ENCODE peak calls at places on chromosome 14, in nine cellular contexts. One of them, this sample, is unnamed.
A peak's percentile ranks its signal among the peaks of the same experiment; 100 is the strongest.

GRCh38 chr14:59829469-59829868 is 41.1 kb downstream of the RTN1 start:
- DNase-seq in WTC11: no peak
- DNase-seq in H1: no peak
- DNase-seq in neural crest cell: no peak
- DNase-seq in fibroblast of the aortic adventitia: no peak
- DNase-seq in fibroblast of lung: no peak
- DNase-seq in stomach: no peak
- DNase-seq in omental fat pad: no peak
- DNase-seq in K562: no peak
- DNase-seq in this sample: no peak

GRCh38 chr14:49134940-49135339 is 451.2 kb downstream of the RPS29 start:
- DNase-seq in WTC11: peak; percentile 12
- DNase-seq in H1: no peak
- DNase-seq in neural crest cell: no peak
- DNase-seq in fibroblast of the aortic adventitia: no peak
- DNase-seq in fibroblast of lung: no peak
- DNase-seq in stomach: no peak
- DNase-seq in omental fat pad: no peak
- DNase-seq in K562: no peak
- DNase-seq in this sample: no peak

GRCh38 chr14:76113691-76114090 is 38.0 kb upstream of the GPATCH2L start:
- DNase-seq in WTC11: no peak
- DNase-seq in H1: no peak
- DNase-seq in neural crest cell: no peak
- DNase-seq in fibroblast of the aortic adventitia: no peak
- DNase-seq in fibroblast of lung: no peak
- DNase-seq in stomach: no peak
- DNase-seq in omental fat pad: no peak
- DNase-seq in K562: no peak
- DNase-seq in this sample: no peak

GRCh38 chr14:103361868-103362267 is 23.3 kb upstream of the MARK3 start:
- DNase-seq in WTC11: no peak
- DNase-seq in H1: no peak
- DNase-seq in neural crest cell: no peak
- DNase-seq in fibroblast of the aortic adventitia: peak; percentile 98
- DNase-seq in fibroblast of lung: peak; percentile 97
- DNase-seq in stomach: no peak
- DNase-seq in omental fat pad: no peak
- DNase-seq in K562: no peak
- DNase-seq in this sample: no peak

GRCh38 chr14:49526101-49526500 is 60.1 kb downstream of the RPS29 start:
- DNase-seq in WTC11: peak; percentile 18
- DNase-seq in H1: no peak
- DNase-seq in neural crest cell: no peak
- DNase-seq in fibroblast of the aortic adventitia: no peak
- DNase-seq in fibroblast of lung: no peak
- DNase-seq in stomach: no peak
- DNase-seq in omental fat pad: no peak
- DNase-seq in K562: no peak
- DNase-seq in this sample: no peak

GRCh38 chr14:69636718-69637480 is 25.5 kb downstream of the SUSD6 start:
- DNase-seq in WTC11: no peak
- DNase-seq in H1: no peak
- DNase-seq in neural crest cell: no peak
- DNase-seq in fibroblast of the aortic adventitia: no peak
- DNase-seq in fibroblast of lung: no peak
- DNase-seq in stomach: no peak
- DNase-seq in omental fat pad: no peak
- DNase-seq in K562: no peak
- DNase-seq in this sample: no peak

GRCh38 chr14:95515523-95516517 is 630 bp downstream of the SYNE3 start:
- DNase-seq in WTC11: peak; percentile 68
- DNase-seq in H1: no peak
- DNase-seq in neural crest cell: peak; percentile 58
- DNase-seq in fibroblast of the aortic adventitia: peak; percentile 70
- DNase-seq in fibroblast of lung: peak; percentile 52
- DNase-seq in stomach: peak; percentile 78
- DNase-seq in omental fat pad: no peak
- DNase-seq in K562: peak; percentile 76
- DNase-seq in this sample: peak; percentile 73

GRCh38 chr14:79057333-79057732 is 887.2 kb downstream of the NRXN3 start:
- DNase-seq in WTC11: no peak
- DNase-seq in H1: no peak
- DNase-seq in neural crest cell: no peak
- DNase-seq in fibroblast of the aortic adventitia: no peak
- DNase-seq in fibroblast of lung: peak; percentile 42
- DNase-seq in stomach: no peak
- DNase-seq in omental fat pad: no peak
- DNase-seq in K562: no peak
- DNase-seq in this sample: no peak

GRCh38 chr14:68951051-68951797 is 27.9 kb downstream of the ACTN1 start:
- DNase-seq in WTC11: no peak
- DNase-seq in H1: no peak
- DNase-seq in neural crest cell: no peak
- DNase-seq in fibroblast of the aortic adventitia: peak; percentile 97
- DNase-seq in fibroblast of lung: peak; percentile 96
- DNase-seq in stomach: peak; percentile 81
- DNase-seq in omental fat pad: peak; percentile 89
- DNase-seq in K562: no peak
- DNase-seq in this sample: no peak

GRCh38 chr14:33791971-33792370 is 158.9 kb downstream of the EGLN3 start:
- DNase-seq in WTC11: no peak
- DNase-seq in H1: no peak
- DNase-seq in neural crest cell: no peak
- DNase-seq in fibroblast of the aortic adventitia: no peak
- DNase-seq in fibroblast of lung: no peak
- DNase-seq in stomach: no peak
- DNase-seq in omental fat pad: no peak
- DNase-seq in K562: no peak
- DNase-seq in this sample: no peak

GRCh38 chr14:93008381-93008780 is 85.4 kb downstream of the CHGA start:
- DNase-seq in WTC11: no peak
- DNase-seq in H1: no peak
- DNase-seq in neural crest cell: no peak
- DNase-seq in fibroblast of the aortic adventitia: peak; percentile 60
- DNase-seq in fibroblast of lung: peak; percentile 64
- DNase-seq in stomach: no peak
- DNase-seq in omental fat pad: no peak
- DNase-seq in K562: peak; percentile 25
- DNase-seq in this sample: no peak

GRCh38 chr14:26200675-26201074 is 397.2 kb downstream of the NOVA1 start:
- DNase-seq in WTC11: no peak
- DNase-seq in H1: no peak
- DNase-seq in neural crest cell: no peak
- DNase-seq in fibroblast of the aortic adventitia: peak; percentile 24
- DNase-seq in fibroblast of lung: peak; percentile 58
- DNase-seq in stomach: no peak
- DNase-seq in omental fat pad: no peak
- DNase-seq in K562: no peak
- DNase-seq in this sample: no peak

GRCh38 chr14:104871145-104871655 is 6.1 kb downstream of the CEP170B start:
- DNase-seq in WTC11: peak; percentile 12
- DNase-seq in H1: no peak
- DNase-seq in neural crest cell: no peak
- DNase-seq in fibroblast of the aortic adventitia: no peak
- DNase-seq in fibroblast of lung: no peak
- DNase-seq in stomach: no peak
- DNase-seq in omental fat pad: no peak
- DNase-seq in K562: no peak
- DNase-seq in this sample: no peak

GRCh38 chr14:104871656-104872468 is 6.8 kb downstream of the CEP170B start:
- DNase-seq in WTC11: peak; percentile 13
- DNase-seq in H1: no peak
- DNase-seq in neural crest cell: no peak
- DNase-seq in fibroblast of the aortic adventitia: no peak
- DNase-seq in fibroblast of lung: no peak
- DNase-seq in stomach: no peak
- DNase-seq in omental fat pad: no peak
- DNase-seq in K562: no peak
- DNase-seq in this sample: no peak

GRCh38 chr14:104868811-104869572 is 3.9 kb downstream of the CEP170B start:
- DNase-seq in WTC11: no peak
- DNase-seq in H1: no peak
- DNase-seq in neural crest cell: no peak
- DNase-seq in fibroblast of the aortic adventitia: no peak
- DNase-seq in fibroblast of lung: no peak
- DNase-seq in stomach: no peak
- DNase-seq in omental fat pad: no peak
- DNase-seq in K562: no peak
- DNase-seq in this sample: no peak

GRCh38 chr14:104869669-104870367 is 4.8 kb downstream of the CEP170B start:
- DNase-seq in WTC11: no peak
- DNase-seq in H1: no peak
- DNase-seq in neural crest cell: no peak
- DNase-seq in fibroblast of the aortic adventitia: no peak
- DNase-seq in fibroblast of lung: peak; percentile 12
- DNase-seq in stomach: no peak
- DNase-seq in omental fat pad: no peak
- DNase-seq in K562: no peak
- DNase-seq in this sample: no peak

DNA sequence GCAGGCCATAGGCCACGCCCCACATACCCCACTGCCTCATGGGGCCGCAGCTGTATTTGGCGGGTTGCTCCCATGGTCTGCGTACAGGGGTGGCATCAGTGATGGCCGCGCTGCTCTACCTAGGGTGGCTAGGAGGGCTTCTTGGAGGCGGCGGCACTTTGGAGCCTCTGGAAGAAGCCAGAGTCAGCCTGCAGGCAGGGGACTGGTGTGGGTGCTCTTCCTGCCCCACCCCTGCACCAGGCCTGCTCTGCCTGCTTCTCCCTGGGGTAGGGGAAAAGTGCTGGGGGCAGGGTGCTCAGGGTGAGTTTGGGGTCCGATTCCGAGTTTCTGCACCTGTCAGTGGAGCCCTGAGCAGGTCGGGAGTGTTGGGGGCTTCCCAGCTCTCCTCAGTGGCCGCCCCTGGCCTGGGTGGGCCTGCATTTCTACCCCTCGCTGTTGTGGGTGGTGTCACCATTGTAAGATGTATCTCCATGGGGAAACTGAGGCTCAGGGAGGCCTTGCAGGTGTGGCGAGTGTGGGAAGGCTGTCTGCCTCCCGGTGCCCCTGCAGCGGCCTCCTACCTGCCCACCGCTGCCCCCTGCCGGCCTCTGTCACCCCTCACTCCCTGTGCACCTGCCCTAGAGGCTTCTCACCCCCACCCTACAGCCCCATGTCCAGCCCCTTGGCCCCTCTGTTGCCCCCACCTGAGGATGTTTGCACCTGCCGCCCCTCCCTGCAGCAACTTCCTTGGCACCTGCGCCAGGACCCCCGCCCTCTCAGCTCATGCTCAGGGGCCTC is 5.5 kb downstream of the CEP170B start:
- DNase-seq in WTC11: peak; percentile 70
- DNase-seq in H1: no peak
- DNase-seq in neural crest cell: no peak
- DNase-seq in fibroblast of the aortic adventitia: no peak
- DNase-seq in fibroblast of lung: no peak
- DNase-seq in stomach: peak; percentile 44
- DNase-seq in omental fat pad: no peak
- DNase-seq in K562: no peak
- DNase-seq in this sample: peak; percentile 66
- TF ChIP-seq CTCF in WTC11: peak; percentile 29
- TF ChIP-seq CTCF in H1: peak; percentile 63
- TF ChIP-seq CTCF in neural crest cell: peak; percentile 54
- TF ChIP-seq CTCF in fibroblast of the aortic adventitia: peak; percentile 36
- TF ChIP-seq CTCF in fibroblast of lung: no peak
- TF ChIP-seq CTCF in stomach: no peak
- TF ChIP-seq CTCF in omental fat pad: no peak
- TF ChIP-seq CTCF in K562: peak; percentile 55
- TF ChIP-seq CTCF in this sample: peak; percentile 38

GRCh38 chr14:67520482-67520881 is 12.6 kb upstream of the PLEKHH1 start:
- DNase-seq in WTC11: no peak
- DNase-seq in H1: no peak
- DNase-seq in neural crest cell: no peak
- DNase-seq in fibroblast of the aortic adventitia: no peak
- DNase-seq in fibroblast of lung: no peak
- DNase-seq in stomach: no peak
- DNase-seq in omental fat pad: no peak
- DNase-seq in K562: no peak
- DNase-seq in this sample: no peak

GRCh38 chr14:67525389-67525788 is 7.7 kb upstream of the PLEKHH1 start:
- DNase-seq in WTC11: no peak
- DNase-seq in H1: no peak
- DNase-seq in neural crest cell: no peak
- DNase-seq in fibroblast of the aortic adventitia: no peak
- DNase-seq in fibroblast of lung: no peak
- DNase-seq in stomach: no peak
- DNase-seq in omental fat pad: no peak
- DNase-seq in K562: no peak
- DNase-seq in this sample: no peak

GRCh38 chr14:67524152-67524963 is 8.7 kb upstream of the PLEKHH1 start:
- DNase-seq in WTC11: no peak
- DNase-seq in H1: no peak
- DNase-seq in neural crest cell: no peak
- DNase-seq in fibroblast of the aortic adventitia: no peak
- DNase-seq in fibroblast of lung: peak; percentile 9
- DNase-seq in stomach: no peak
- DNase-seq in omental fat pad: no peak
- DNase-seq in K562: no peak
- DNase-seq in this sample: no peak

GRCh38 chr14:67519406-67519805 is 13.7 kb upstream of the PLEKHH1 start:
- DNase-seq in WTC11: no peak
- DNase-seq in H1: no peak
- DNase-seq in neural crest cell: no peak
- DNase-seq in fibroblast of the aortic adventitia: no peak
- DNase-seq in fibroblast of lung: no peak
- DNase-seq in stomach: no peak
- DNase-seq in omental fat pad: no peak
- DNase-seq in K562: no peak
- DNase-seq in this sample: no peak

GRCh38 chr14:67522270-67522669 is 10.8 kb upstream of the PLEKHH1 start:
- DNase-seq in WTC11: no peak
- DNase-seq in H1: no peak
- DNase-seq in neural crest cell: no peak
- DNase-seq in fibroblast of the aortic adventitia: no peak
- DNase-seq in fibroblast of lung: no peak
- DNase-seq in stomach: no peak
- DNase-seq in omental fat pad: no peak
- DNase-seq in K562: no peak
- DNase-seq in this sample: no peak
- TF ChIP-seq CTCF in WTC11: no peak
- TF ChIP-seq CTCF in H1: no peak
- TF ChIP-seq CTCF in neural crest cell: no peak
- TF ChIP-seq CTCF in fibroblast of the aortic adventitia: no peak
- TF ChIP-seq CTCF in fibroblast of lung: no peak
- TF ChIP-seq CTCF in stomach: no peak
- TF ChIP-seq CTCF in omental fat pad: no peak
- TF ChIP-seq CTCF in K562: no peak
- TF ChIP-seq CTCF in this sample: no peak

GRCh38 chr14:30681752-30682355 is 59.7 kb downstream of the SCFD1 start:
- DNase-seq in WTC11: no peak
- DNase-seq in H1: no peak
- DNase-seq in neural crest cell: no peak
- DNase-seq in fibroblast of the aortic adventitia: peak; percentile 16
- DNase-seq in fibroblast of lung: no peak
- DNase-seq in stomach: no peak
- DNase-seq in omental fat pad: no peak
- DNase-seq in K562: no peak
- DNase-seq in this sample: no peak
- TF ChIP-seq CTCF in WTC11: no peak
- TF ChIP-seq CTCF in H1: peak; percentile 42
- TF ChIP-seq CTCF in neural crest cell: peak; percentile 60
- TF ChIP-seq CTCF in fibroblast of the aortic adventitia: peak; percentile 49
- TF ChIP-seq CTCF in fibroblast of lung: peak; percentile 20
- TF ChIP-seq CTCF in stomach: no peak
- TF ChIP-seq CTCF in omental fat pad: no peak
- TF ChIP-seq CTCF in K562: no peak
- TF ChIP-seq CTCF in this sample: no peak

GRCh38 chr14:106875503-106875902 is 1349.1 kb downstream of the TMEM121 start:
- DNase-seq in WTC11: no peak
- DNase-seq in H1: no peak
- DNase-seq in neural crest cell: no peak
- DNase-seq in fibroblast of the aortic adventitia: no peak
- DNase-seq in fibroblast of lung: no peak
- DNase-seq in stomach: peak; percentile 51
- DNase-seq in omental fat pad: no peak
- DNase-seq in K562: no peak
- DNase-seq in this sample: no peak
- TF ChIP-seq CTCF in WTC11: no peak
- TF ChIP-seq CTCF in H1: no peak
- TF ChIP-seq CTCF in neural crest cell: no peak
- TF ChIP-seq CTCF in fibroblast of the aortic adventitia: no peak
- TF ChIP-seq CTCF in fibroblast of lung: no peak
- TF ChIP-seq CTCF in stomach: no peak
- TF ChIP-seq CTCF in omental fat pad: no peak
- TF ChIP-seq CTCF in K562: no peak
- TF ChIP-seq CTCF in this sample: no peak

This sample was measured in nephron progenitor cell.